ENCODE peak calls at places on chromosomes 4 and X, in five cellular contexts. C, I, W, Q and Y are unnamed samples.

GRCh38 chr4:3402409-3403103 is 39.2 kb upstream of the HGFAC start:
- DNase-seq in C (no peak), I (peak; percentile 94), W (peak; percentile 65), Q (no peak), Y (no peak)

GRCh38 chr4:10738826-10739489 is 54.4 kb upstream of the CLNK start:
- DNase-seq in C (no peak), I (no peak), W (peak; percentile 23), Q (no peak), Y (peak; percentile 22)

GRCh38 chr4:138310498-138310897 is 68.3 kb upstream of the SLC7A11 start:
- DNase-seq in C (no peak), I (no peak), W (peak; percentile 50), Q (no peak), Y (peak; percentile 74)

GRCh38 chrX:130994671-130995070 is 63.5 kb upstream of the ARHGAP36 start:
- DNase-seq in C (no peak), I (no peak), W (peak; percentile 17), Q (no peak), Y (peak; percentile 48)

GRCh38 chr4:57131849-57132745 is 21.9 kb upstream of the IGFBP7 start:
- DNase-seq in C (no peak), I (no peak), W (peak; percentile 15), Q (no peak), Y (no peak)

GRCh38 chr4:27861381-27861787 is 1000.7 kb downstream of the STIM2 start:
- DNase-seq in C (peak; percentile 19), I (no peak), W (peak; percentile 68), Q (no peak), Y (peak; percentile 83)

GRCh38 chr4:142818476-142818875 is 27.6 kb downstream of the INPP4B start:
- DNase-seq in C (no peak), I (no peak), W (no peak), Q (no peak), Y (no peak)

GRCh38 chr4:70544279-70544870 is 26.0 kb downstream of the AMTN start:
- DNase-seq in C (peak; percentile 20), I (peak; percentile 71), W (peak; percentile 54), Q (no peak), Y (peak; percentile 49)

GRCh38 chrX:75067931-75068330 is 88.2 kb downstream of the ABCB7 start:
- DNase-seq in C (peak; percentile 0), I (no peak), W (peak; percentile 33), Q (no peak), Y (peak; percentile 23)

GRCh38 chrX:7170903-7171302 is 22.9 kb upstream of the PUDP start:
- DNase-seq in C (no peak), I (no peak), W (peak; percentile 28), Q (no peak), Y (peak; percentile 59)

GRCh38 chr4:6608758-6609414 is 31.6 kb upstream of the MRFAP1 start:
- DNase-seq in C (no peak), I (peak; percentile 77), W (no peak), Q (no peak), Y (no peak)

GRCh38 chr4:173573725-173574124 is 43.7 kb upstream of the HAND2 start:
- DNase-seq in C (no peak), I (no peak), W (no peak), Q (no peak), Y (no peak)

GRCh38 chr4:133320576-133321170 is 171.6 kb downstream of the PCDH10 start:
- DNase-seq in C (peak; percentile 21), I (no peak), W (peak; percentile 42), Q (no peak), Y (peak; percentile 51)

GRCh38 chrX:110286126-110286525 is 31.8 kb downstream of the AMMECR1 start:
- DNase-seq in C (peak; percentile 65), I (no peak), W (peak; percentile 91), Q (no peak), Y (peak; percentile 77)

GRCh38 chrX:153573999-153574398 is 24.9 kb downstream of the CCNQ start:
- DNase-seq in C (no peak), I (peak; percentile 77), W (no peak), Q (no peak), Y (no peak)

GRCh38 chr4:184280591-184281071 is 63.0 kb upstream of the ENPP6 start:
- DNase-seq in C (no peak), I (no peak), W (no peak), Q (no peak), Y (no peak)

GRCh38 chr4:67746797-67747495 is 7.2 kb downstream of the GNRHR start:
- DNase-seq in C (no peak), I (no peak), W (peak; percentile 68), Q (no peak), Y (peak; percentile 39)

GRCh38 chrX:74493806-74494205 is 72.5 kb downstream of the SLC16A2 start:
- DNase-seq in C (no peak), I (no peak), W (no peak), Q (no peak), Y (no peak)

GRCh38 chr4:70564033-70564432 is 28.0 kb upstream of the AMBN start:
- DNase-seq in C (no peak), I (no peak), W (no peak), Q (no peak), Y (no peak)

GRCh38 chr4:134756456-134756855 is 554.9 kb upstream of the PABPC4L start:
- DNase-seq in C (no peak), I (no peak), W (no peak), Q (no peak), Y (no peak)

GRCh38 chr4:110449947-110450346 is 26.0 kb upstream of the ENPEP start:
- DNase-seq in C (no peak), I (no peak), W (no peak), Q (no peak), Y (no peak)

GRCh38 chr4:99763635-99764101 is 53.0 kb upstream of the DAPP1 start:
- DNase-seq in C (peak; percentile 90), I (peak; percentile 91), W (peak; percentile 92), Q (no peak), Y (peak; percentile 98)

GRCh38 chr4:38574559-38575333 is 89.3 kb upstream of the KLF3 start:
- DNase-seq in C (no peak), I (no peak), W (no peak), Q (no peak), Y (no peak)

GRCh38 chr4:115515379-115516171 is 402.2 kb upstream of the NDST4 start:
- DNase-seq in C (no peak), I (no peak), W (no peak), Q (no peak), Y (no peak)

GRCh38 chrX:39244146-39244545 is 442.9 kb downstream of the MID1IP1 start:
- DNase-seq in C (no peak), I (no peak), W (no peak), Q (no peak), Y (no peak)

GRCh38 chr4:1249731-1250526 is 999 bp upstream of the CTBP1 start:
- DNase-seq in C (no peak), I (peak; percentile 93), W (peak; percentile 63), Q (peak; percentile 90), Y (no peak)

GRCh38 chr4:126004936-126005335 is 690.2 kb downstream of the FAT4 start:
- DNase-seq in C (no peak), I (peak; percentile 41), W (peak; percentile 41), Q (no peak), Y (peak; percentile 53)

GRCh38 chrX:104104676-104105075 is 7.6 kb upstream of the ZCCHC18 start:
- DNase-seq in C (no peak), I (no peak), W (no peak), Q (no peak), Y (no peak)

GRCh38 chrX:105191878-105192277 is 28.6 kb downstream of the TEX13A start:
- DNase-seq in C (no peak), I (no peak), W (peak; percentile 20), Q (no peak), Y (peak; percentile 50)
- TF ChIP-seq CTCF in C (no peak), I (peak; percentile 64), W (peak; percentile 64), Q (no peak), Y (peak; percentile 46)

DNA sequence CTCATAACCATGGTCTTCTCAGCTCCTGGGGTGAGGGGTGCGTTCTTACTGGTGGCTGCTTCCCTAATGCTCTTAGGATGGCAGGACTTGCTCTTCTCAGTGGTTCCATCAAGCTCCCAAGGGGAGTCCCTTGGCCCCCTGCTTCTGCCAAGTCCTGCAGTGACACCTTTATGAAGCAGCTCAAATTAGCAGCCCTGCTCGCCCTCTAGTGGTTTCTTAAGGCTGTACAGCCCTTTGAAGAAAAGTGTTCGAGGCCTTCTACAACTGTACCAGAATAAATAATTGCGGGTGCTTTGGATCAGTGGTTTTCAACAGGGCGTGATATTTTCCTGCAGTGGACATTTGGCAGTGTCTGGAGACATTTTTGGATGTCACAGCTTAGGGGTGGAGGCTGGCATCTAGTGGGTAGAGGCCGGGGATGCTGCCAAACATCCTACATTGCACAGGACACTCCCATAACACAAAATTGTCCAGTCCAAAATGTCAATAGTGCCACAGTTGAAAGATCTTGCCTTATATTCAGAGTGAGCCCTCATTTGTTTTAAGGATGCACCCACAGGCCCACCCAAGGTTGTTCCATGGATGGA is 204.7 kb upstream of the S100G start:
- DNase-seq in C (peak; percentile 28), I (peak; percentile 72), W (peak; percentile 47), Q (no peak), Y (peak; percentile 70)
- TF ChIP-seq CTCF in C (peak; percentile 53), I (peak; percentile 83), W (peak; percentile 60), Q (peak; percentile 44), Y (peak; percentile 84)

GRCh38 chr4:25443851-25444250 is 66.8 kb downstream of the ANAPC4 start:
- DNase-seq in C (no peak), I (no peak), W (no peak), Q (no peak), Y (no peak)

GRCh38 chr4:25442863-25443307 is 65.8 kb downstream of the ANAPC4 start:
- DNase-seq in C (no peak), I (no peak), W (no peak), Q (no peak), Y (no peak)

GRCh38 chr4:25439913-25440477 is 62.9 kb downstream of the ANAPC4 start:
- DNase-seq in C (peak; percentile 66), I (peak; percentile 86), W (peak; percentile 81), Q (no peak), Y (peak; percentile 77)

GRCh38 chr4:25440478-25441030 is 63.5 kb downstream of the ANAPC4 start:
- DNase-seq in C (no peak), I (no peak), W (no peak), Q (peak; percentile 81), Y (no peak)

DNA sequence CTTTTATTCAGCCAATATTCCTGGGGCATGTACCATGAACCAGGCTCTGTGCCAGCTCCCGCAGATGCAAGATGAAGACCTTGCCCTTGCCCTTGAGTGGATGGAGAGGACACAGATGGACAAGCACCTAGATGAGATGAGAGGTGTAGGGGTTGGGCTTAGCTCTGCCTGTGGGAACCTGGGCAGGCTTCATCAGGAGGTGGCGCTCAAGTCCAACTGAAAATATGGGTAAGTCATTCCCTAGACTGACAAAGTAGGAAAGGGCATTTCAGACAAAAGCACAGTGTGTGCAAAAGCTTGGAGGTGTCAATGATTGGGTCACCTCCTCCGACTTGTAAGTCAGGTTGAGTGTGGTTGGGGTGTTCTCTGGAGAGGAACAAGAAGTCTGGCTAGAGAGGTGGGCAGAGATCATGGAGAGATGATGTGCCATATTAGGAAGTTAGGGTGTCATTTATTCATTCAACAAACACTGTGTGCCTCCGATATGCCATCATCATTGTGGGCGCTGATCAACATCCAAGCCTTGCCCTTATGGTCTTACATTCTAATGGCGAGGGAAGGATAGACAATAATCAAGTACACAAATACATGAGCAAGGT is 64.6 kb downstream of the ANAPC4 start:
- DNase-seq in C (peak; percentile 47), I (peak; percentile 83), W (peak; percentile 78), Q (no peak), Y (peak; percentile 72)
- TF ChIP-seq CTCF in C (peak; percentile 56), I (peak; percentile 89), W (peak; percentile 81), Q (peak; percentile 57), Y (peak; percentile 60)

DNA sequence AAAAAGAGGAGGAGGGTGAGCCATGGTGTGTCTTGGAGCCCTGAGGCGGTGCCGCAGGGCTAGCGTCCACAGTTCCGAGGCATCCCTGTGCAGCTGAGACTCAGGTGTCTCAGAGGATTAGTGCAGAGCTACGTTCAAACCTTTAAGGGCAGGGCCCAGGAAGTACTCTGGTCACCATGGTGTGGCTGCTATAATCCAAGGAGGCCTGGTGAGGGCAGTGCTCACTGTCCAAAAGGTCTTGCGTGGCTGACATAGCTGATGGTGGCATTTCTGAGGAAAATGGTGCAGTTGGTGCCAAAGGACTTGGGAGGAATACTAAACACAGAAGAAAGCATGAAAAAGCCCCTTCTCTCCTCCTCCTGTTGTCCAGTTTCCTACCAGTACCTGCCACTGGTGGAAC is 146.9 kb downstream of the DCHS2 start:
- DNase-seq in C (no peak), I (no peak), W (no peak), Q (no peak), Y (peak; percentile 17)
- TF ChIP-seq CTCF in C (no peak), I (no peak), W (no peak), Q (no peak), Y (no peak)